ENCODE peak calls at places on chromosomes 3 and 15, in five cellular contexts. J is hepatocyte, V is ovary, S is AG04450, L is cardiac fibroblast. W is an unnamed sample.

GRCh38 chr3:136617123-136617700 is 135.0 kb downstream of the STAG1 start:
- DNase-seq in J (peak), V (no peak), S (no peak), L (no peak), W (no peak)

GRCh38 chr15:59266015-59266414 is 59.4 kb downstream of the LDHAL6B start:
- DNase-seq in J (peak), V (no peak), S (no peak), L (no peak), W (no peak)

GRCh38 chr3:151890721-151891141 is 17.3 kb downstream of the SUCNR1 start:
- DNase-seq in J (no peak), V (no peak), S (no peak), L (no peak), W (peak)

GRCh38 chr3:111392911-111393351 is 149.1 kb upstream of the CD96 start:
- DNase-seq in J (no peak), V (no peak), S (no peak), L (no peak), W (peak)

GRCh38 chr15:38991126-38991525 is 426.5 kb upstream of the RASGRP1 start:
- DNase-seq in J (peak), V (no peak), S (no peak), L (peak), W (peak)

GRCh38 chr15:42056934-42057743 is 36.3 kb upstream of the PLA2G4E start:
- DNase-seq in J (peak), V (peak), S (no peak), L (peak), W (peak)

GRCh38 chr3:172808969-172809546 is 58.5 kb downstream of the ECT2 start:
- DNase-seq in J (peak), V (no peak), S (peak), L (peak), W (peak)

GRCh38 chr3:168273917-168274316 is 178.2 kb upstream of the GOLIM4 start:
- DNase-seq in J (no peak), V (no peak), S (no peak), L (no peak), W (no peak)

GRCh38 chr3:69142090-69142489 is 19.7 kb upstream of the LMOD3 start:
- DNase-seq in J (no peak), V (no peak), S (peak), L (peak), W (peak)

GRCh38 chr3:11514191-11514770 is 129.4 kb downstream of the VGLL4 start:
- DNase-seq in J (peak), V (no peak), S (no peak), L (peak), W (peak)

GRCh38 chr3:71050521-71051258 is 532.8 kb downstream of the FOXP1 start:
- DNase-seq in J (no peak), V (no peak), S (no peak), L (peak), W (peak)

GRCh38 chr3:12579919-12580318 is 23.0 kb downstream of the MKRN2 start:
- DNase-seq in J (peak), V (no peak), S (no peak), L (peak), W (peak)

GRCh38 chr3:32780735-32781210 is 37.0 kb upstream of the TRIM71 start:
- DNase-seq in J (peak), V (peak), S (no peak), L (peak), W (peak)

GRCh38 chr3:173287361-173287760 is 110.2 kb upstream of the NLGN1 start:
- DNase-seq in J (no peak), V (no peak), S (no peak), L (no peak), W (no peak)

GRCh38 chr15:82936966-82937647 is 15.4 kb downstream of the HOMER2 start:
- DNase-seq in J (no peak), V (no peak), S (no peak), L (no peak), W (no peak)

GRCh38 chr3:65851827-65852226 is 186.9 kb downstream of the MAGI1 start:
- DNase-seq in J (no peak), V (no peak), S (peak), L (peak), W (peak)

GRCh38 chr15:99421172-99421656 is 144.6 kb upstream of the MEF2A start:
- DNase-seq in J (peak), V (no peak), S (no peak), L (peak), W (peak)

GRCh38 chr15:94232107-94232506 is 746 bp downstream of the MCTP2 start:
- DNase-seq in J (peak), V (no peak), S (no peak), L (no peak), W (no peak)

GRCh38 chr3:50323092-50323600 is 601 bp upstream of the HYAL2 start:
- DNase-seq in J (no peak), V (no peak), S (no peak), L (peak), W (no peak)

GRCh38 chr3:50324351-50325144 is 2.0 kb upstream of the HYAL2 start:
- DNase-seq in J (peak), V (peak), S (peak), L (peak), W (peak)

GRCh38 chr3:50322386-50323091 is at the start of gene HYAL2:
- DNase-seq in J (no peak), V (peak), S (no peak), L (peak), W (no peak)

GRCh38 chr3:50321844-50322385 is 630 bp downstream of the HYAL2 start:
- DNase-seq in J (no peak), V (peak), S (no peak), L (no peak), W (no peak)

DNA sequence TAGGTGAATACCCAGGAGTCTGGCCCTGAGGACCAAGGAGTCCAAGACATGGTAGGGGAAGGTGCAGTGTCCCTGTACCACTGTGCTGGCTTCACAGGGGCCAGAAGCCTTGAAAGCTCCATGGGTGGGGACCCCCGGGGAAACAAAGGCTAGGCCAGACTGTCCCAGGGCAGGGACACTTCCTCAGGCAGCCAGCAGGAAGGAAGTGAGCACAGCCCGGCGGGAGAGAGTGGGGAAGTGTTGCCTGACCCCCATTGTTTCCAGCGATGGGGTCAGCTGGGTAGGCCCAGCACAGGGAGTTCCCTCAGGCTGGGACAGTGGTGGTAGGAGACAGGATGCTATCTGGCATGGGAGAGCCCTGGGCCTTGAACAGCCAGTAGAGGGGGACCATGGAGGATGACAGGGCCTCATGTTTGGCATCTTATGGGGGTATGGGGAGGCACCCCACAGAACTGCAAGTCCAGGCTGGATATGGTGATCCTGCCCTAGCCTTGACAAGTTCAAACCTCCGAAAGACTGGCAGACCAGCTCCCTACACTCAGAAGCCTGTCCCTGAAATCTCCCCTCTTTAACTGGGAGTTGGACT is 1.2 kb upstream of the HYAL2 start:
- DNase-seq in J (no peak), V (peak), S (no peak), L (peak), W (no peak)
- H3K4me3 ChIP-seq in J (no peak), V (no peak), S (no peak), L (no peak), W (no peak)

GRCh38 chr15:31440754-31441298 is 114.2 kb downstream of the KLF13 start:
- DNase-seq in J (peak), V (peak), S (no peak), L (peak), W (peak)
- H3K4me3 ChIP-seq in J (peak), V (peak), S (peak), L (peak), W (peak)

DNA sequence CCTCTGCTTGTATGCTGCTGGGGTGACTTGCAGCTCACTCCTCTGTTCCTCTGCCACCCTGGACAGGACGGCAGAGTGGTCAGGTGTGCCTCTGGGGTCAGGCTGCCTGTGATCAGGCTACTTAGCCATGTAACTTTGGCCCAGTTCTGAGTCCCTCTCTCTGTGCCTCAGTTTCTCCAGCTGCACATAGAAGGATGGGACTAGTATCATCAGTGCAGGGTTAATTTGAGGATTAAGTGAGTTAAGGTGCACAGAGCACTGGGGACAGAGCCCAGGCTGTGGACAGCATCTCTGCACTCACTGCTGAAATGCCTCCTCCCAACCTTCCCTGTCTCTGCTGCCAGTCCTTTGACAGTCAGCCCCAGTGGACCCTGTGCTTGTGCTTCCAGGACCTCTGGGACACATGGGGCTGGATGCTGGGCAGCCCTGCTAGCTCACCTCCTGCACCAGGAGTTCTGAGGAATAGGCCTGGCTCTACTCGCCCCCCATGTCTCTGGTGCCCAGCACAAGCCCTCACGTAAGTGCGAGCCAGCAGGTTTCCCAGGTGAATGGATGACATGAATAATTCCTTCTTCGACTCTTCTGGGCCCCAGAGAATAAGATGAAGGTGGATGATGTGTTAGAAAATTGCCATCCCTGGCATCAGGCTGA is 19.3 kb upstream of the PRR23E start:
- DNase-seq in J (no peak), V (no peak), S (no peak), L (no peak), W (no peak)
- H3K4me3 ChIP-seq in J (no peak), V (no peak), S (no peak), L (no peak), W (no peak)

DNA sequence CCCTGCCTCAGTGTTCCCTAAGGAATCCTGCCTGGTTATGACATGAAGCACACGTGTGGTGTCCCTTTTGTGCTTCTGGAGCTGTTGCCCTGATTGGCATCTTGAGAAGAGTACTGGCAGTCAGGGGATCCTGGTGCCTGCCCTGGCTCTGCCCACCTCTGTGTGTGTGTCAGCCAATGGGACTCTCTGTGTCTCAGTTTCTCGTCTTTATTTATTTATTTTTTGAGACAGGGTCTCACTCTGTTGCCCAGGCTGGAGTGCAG is 132.6 kb downstream of the TJP1 start:
- DNase-seq in J (no peak), V (no peak), S (no peak), L (no peak), W (no peak)
- H3K4me3 ChIP-seq in J (no peak), V (no peak), S (no peak), L (no peak), W (no peak)

DNA sequence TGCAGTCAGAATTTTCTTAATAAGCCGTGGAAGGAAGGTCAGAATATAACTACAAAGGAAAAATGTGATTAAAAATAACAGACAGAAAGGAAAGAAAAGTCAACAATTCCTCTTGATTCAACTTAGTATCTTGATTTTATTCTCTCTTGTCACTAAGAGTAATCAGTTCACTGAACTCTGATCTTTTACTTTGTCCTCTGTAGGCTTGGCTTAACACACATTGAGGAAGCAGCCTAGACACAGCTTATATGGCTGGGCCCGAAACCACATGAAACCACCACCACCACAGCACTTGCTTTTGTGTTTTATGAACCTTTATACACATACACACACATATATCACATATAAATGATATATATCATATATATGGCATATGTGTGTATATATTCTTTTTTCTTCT is 1233.7 kb upstream of the ALCAM start:
- DNase-seq in J (no peak), V (no peak), S (no peak), L (no peak), W (no peak)
- H3K4me3 ChIP-seq in J (no peak), V (no peak), S (no peak), L (no peak), W (no peak)

GRCh38 chr3:186067360-186068242 is 41.3 kb downstream of the ETV5 start:
- DNase-seq in J (no peak), V (no peak), S (no peak), L (no peak), W (no peak)
- H3K4me3 ChIP-seq in J (no peak), V (no peak), S (no peak), L (no peak), W (no peak)

GRCh38 chr3:192566706-192567290 is 160.5 kb downstream of the FGF12 start:
- DNase-seq in J (peak), V (peak), S (peak), L (peak), W (peak)

GRCh38 chr3:192571197-192571791 is 156.0 kb downstream of the FGF12 start:
- DNase-seq in J (no peak), V (peak), S (peak), L (peak), W (peak)

GRCh38 chr3:192573240-192573639 is 154.1 kb downstream of the FGF12 start:
- DNase-seq in J (no peak), V (no peak), S (no peak), L (no peak), W (no peak)

GRCh38 chr3:192570315-192570714 is 157.0 kb downstream of the FGF12 start:
- DNase-seq in J (no peak), V (no peak), S (no peak), L (no peak), W (no peak)

DNA sequence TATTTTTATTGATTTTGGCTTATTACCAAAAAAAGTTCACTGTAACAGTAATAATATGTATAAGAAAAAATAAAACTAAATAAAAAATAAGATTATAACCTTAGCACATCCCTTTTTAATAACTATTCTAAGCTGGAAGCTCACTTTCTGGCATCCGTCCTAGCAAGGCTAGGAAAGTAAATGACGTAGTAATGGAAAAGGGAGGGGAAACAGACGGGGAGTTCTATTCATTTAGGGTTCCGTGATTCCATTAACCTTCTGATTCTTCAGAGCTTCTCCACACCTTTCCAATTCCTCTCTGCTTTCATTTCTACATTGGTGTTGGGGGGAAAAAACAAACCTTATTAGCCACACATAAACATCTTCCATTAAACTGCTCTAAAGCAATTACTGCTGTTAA is 156.6 kb downstream of the FGF12 start:
- DNase-seq in J (no peak), V (no peak), S (no peak), L (peak), W (no peak)
- H3K4me3 ChIP-seq in J (no peak), V (peak), S (peak), L (peak), W (peak)

DNA sequence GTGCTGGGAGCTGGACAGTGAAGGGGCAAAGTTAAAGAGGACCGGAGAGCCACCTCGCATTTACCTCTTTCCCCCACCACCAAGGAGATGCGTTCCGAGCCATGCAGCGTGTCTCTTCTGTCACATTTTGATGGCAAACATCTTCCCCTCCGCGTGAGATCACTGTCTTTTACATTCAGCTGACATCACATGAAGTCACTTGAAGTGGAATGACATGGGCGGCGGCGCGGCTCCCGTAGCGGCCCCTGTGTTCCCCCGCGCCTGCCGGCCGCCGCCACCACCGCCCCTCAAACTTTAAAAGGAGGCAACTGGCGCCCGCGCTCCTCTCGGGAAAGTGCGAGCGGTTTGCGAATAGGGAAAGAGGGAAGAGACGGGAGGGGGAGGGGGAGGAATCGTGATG is at the start of gene FEZF2:
- DNase-seq in J (no peak), V (no peak), S (no peak), L (no peak), W (no peak)
- H3K4me3 ChIP-seq in J (peak), V (no peak), S (no peak), L (no peak), W (no peak)

W was measured in fibroblast of villous mesenchyme.